ENCODE peak calls at places on chromosomes 3 and 15, in seven cellular contexts. One of them, this sample, is unnamed.

GRCh38 chr3:49462222-49462621 is 7.8 kb upstream of the DAG1 start:
- DNase-seq in AG09309: no peak
- DNase-seq in sigmoid colon: no peak
- DNase-seq in A549: no peak
- DNase-seq in tibial nerve: no peak
- DNase-seq in mammary epithelial cell: peak
- DNase-seq in ascending aorta: no peak
- DNase-seq in this sample: no peak

GRCh38 chr3:154122096-154122911 is 1.1 kb downstream of the ARHGEF26 start:
- DNase-seq in AG09309: no peak
- DNase-seq in sigmoid colon: peak
- DNase-seq in A549: peak
- DNase-seq in tibial nerve: no peak
- DNase-seq in mammary epithelial cell: no peak
- DNase-seq in ascending aorta: no peak
- DNase-seq in this sample: no peak

GRCh38 chr3:124780767-124781485 is 50.7 kb downstream of the UMPS start:
- DNase-seq in AG09309: no peak
- DNase-seq in sigmoid colon: peak
- DNase-seq in A549: no peak
- DNase-seq in tibial nerve: peak
- DNase-seq in mammary epithelial cell: no peak
- DNase-seq in ascending aorta: peak
- DNase-seq in this sample: no peak

GRCh38 chr3:45026038-45026437 is at the start of gene CLEC3B:
- DNase-seq in AG09309: no peak
- DNase-seq in sigmoid colon: peak
- DNase-seq in A549: no peak
- DNase-seq in tibial nerve: peak
- DNase-seq in mammary epithelial cell: no peak
- DNase-seq in ascending aorta: peak
- DNase-seq in this sample: no peak

GRCh38 chr15:40238927-40239591 is at the start of gene PAK6:
- DNase-seq in AG09309: no peak
- DNase-seq in sigmoid colon: peak
- DNase-seq in A549: peak
- DNase-seq in tibial nerve: no peak
- DNase-seq in mammary epithelial cell: peak
- DNase-seq in ascending aorta: no peak
- DNase-seq in this sample: no peak

GRCh38 chr3:47149339-47149933 is 14.5 kb downstream of the SETD2 start:
- DNase-seq in AG09309: no peak
- DNase-seq in sigmoid colon: no peak
- DNase-seq in A549: no peak
- DNase-seq in tibial nerve: no peak
- DNase-seq in mammary epithelial cell: no peak
- DNase-seq in ascending aorta: no peak
- DNase-seq in this sample: no peak

GRCh38 chr3:127644641-127645040 is 15.7 kb downstream of the PODXL2 start:
- DNase-seq in AG09309: no peak
- DNase-seq in sigmoid colon: no peak
- DNase-seq in A549: no peak
- DNase-seq in tibial nerve: no peak
- DNase-seq in mammary epithelial cell: no peak
- DNase-seq in ascending aorta: no peak
- DNase-seq in this sample: no peak

GRCh38 chr3:101858464-101858863 is 9.2 kb downstream of the NFKBIZ start:
- DNase-seq in AG09309: no peak
- DNase-seq in sigmoid colon: no peak
- DNase-seq in A549: no peak
- DNase-seq in tibial nerve: no peak
- DNase-seq in mammary epithelial cell: no peak
- DNase-seq in ascending aorta: no peak
- DNase-seq in this sample: no peak

GRCh38 chr3:21417991-21418390 is 333.0 kb downstream of the ZNF385D start:
- DNase-seq in AG09309: peak
- DNase-seq in sigmoid colon: no peak
- DNase-seq in A549: no peak
- DNase-seq in tibial nerve: no peak
- DNase-seq in mammary epithelial cell: no peak
- DNase-seq in ascending aorta: no peak
- DNase-seq in this sample: no peak

GRCh38 chr3:134369231-134369741 is 5.0 kb downstream of the AMOTL2 start:
- DNase-seq in AG09309: no peak
- DNase-seq in sigmoid colon: peak
- DNase-seq in A549: no peak
- DNase-seq in tibial nerve: no peak
- DNase-seq in mammary epithelial cell: no peak
- DNase-seq in ascending aorta: peak
- DNase-seq in this sample: no peak

GRCh38 chr3:63349583-63350177 is 71.6 kb downstream of the SYNPR start:
- DNase-seq in AG09309: no peak
- DNase-seq in sigmoid colon: no peak
- DNase-seq in A549: peak
- DNase-seq in tibial nerve: no peak
- DNase-seq in mammary epithelial cell: peak
- DNase-seq in ascending aorta: no peak
- DNase-seq in this sample: no peak

GRCh38 chr3:178353292-178353814 is 182.9 kb upstream of the KCNMB2 start:
- DNase-seq in AG09309: no peak
- DNase-seq in sigmoid colon: no peak
- DNase-seq in A549: no peak
- DNase-seq in tibial nerve: no peak
- DNase-seq in mammary epithelial cell: no peak
- DNase-seq in ascending aorta: no peak
- DNase-seq in this sample: no peak

GRCh38 chr3:171811059-171811912 is 1.0 kb upstream of the PLD1 start:
- DNase-seq in AG09309: peak
- DNase-seq in sigmoid colon: peak
- DNase-seq in A549: peak
- DNase-seq in tibial nerve: no peak
- DNase-seq in mammary epithelial cell: peak
- DNase-seq in ascending aorta: no peak
- DNase-seq in this sample: no peak

GRCh38 chr15:31465083-31465955 is 138.7 kb downstream of the KLF13 start:
- DNase-seq in AG09309: no peak
- DNase-seq in sigmoid colon: no peak
- DNase-seq in A549: no peak
- DNase-seq in tibial nerve: no peak
- DNase-seq in mammary epithelial cell: peak
- DNase-seq in ascending aorta: peak
- DNase-seq in this sample: no peak

GRCh38 chr15:98076021-98076816 is 115.7 kb downstream of the ARRDC4 start:
- DNase-seq in AG09309: no peak
- DNase-seq in sigmoid colon: peak
- DNase-seq in A549: no peak
- DNase-seq in tibial nerve: peak
- DNase-seq in mammary epithelial cell: no peak
- DNase-seq in ascending aorta: peak
- DNase-seq in this sample: no peak

GRCh38 chr3:11498646-11499045 is 145.1 kb downstream of the VGLL4 start:
- DNase-seq in AG09309: no peak
- DNase-seq in sigmoid colon: peak
- DNase-seq in A549: no peak
- DNase-seq in tibial nerve: no peak
- DNase-seq in mammary epithelial cell: peak
- DNase-seq in ascending aorta: peak
- DNase-seq in this sample: no peak

GRCh38 chr15:65326109-65326508 is 21.6 kb downstream of the RNU5B-1 start:
- DNase-seq in AG09309: no peak
- DNase-seq in sigmoid colon: peak
- DNase-seq in A549: no peak
- DNase-seq in tibial nerve: no peak
- DNase-seq in mammary epithelial cell: no peak
- DNase-seq in ascending aorta: no peak
- DNase-seq in this sample: no peak

GRCh38 chr15:36579792-36580431 is 486 bp downstream of the CDIN1 start:
- DNase-seq in AG09309: no peak
- DNase-seq in sigmoid colon: peak
- DNase-seq in A549: no peak
- DNase-seq in tibial nerve: no peak
- DNase-seq in mammary epithelial cell: no peak
- DNase-seq in ascending aorta: no peak
- DNase-seq in this sample: no peak

GRCh38 chr15:43872416-43873020 is 45.7 kb downstream of the WDR76 start:
- DNase-seq in AG09309: peak
- DNase-seq in sigmoid colon: no peak
- DNase-seq in A549: peak
- DNase-seq in tibial nerve: no peak
- DNase-seq in mammary epithelial cell: peak
- DNase-seq in ascending aorta: no peak
- DNase-seq in this sample: no peak

GRCh38 chr15:62485170-62485720 is 320.2 kb upstream of the C2CD4B start:
- DNase-seq in AG09309: no peak
- DNase-seq in sigmoid colon: no peak
- DNase-seq in A549: no peak
- DNase-seq in tibial nerve: no peak
- DNase-seq in mammary epithelial cell: no peak
- DNase-seq in ascending aorta: no peak
- DNase-seq in this sample: no peak

GRCh38 chr15:62483817-62484216 is 318.7 kb upstream of the C2CD4B start:
- DNase-seq in AG09309: no peak
- DNase-seq in sigmoid colon: no peak
- DNase-seq in A549: no peak
- DNase-seq in tibial nerve: no peak
- DNase-seq in mammary epithelial cell: no peak
- DNase-seq in ascending aorta: no peak
- DNase-seq in this sample: no peak

GRCh38 chr15:62486041-62486440 is 321.0 kb upstream of the C2CD4B start:
- DNase-seq in AG09309: peak
- DNase-seq in sigmoid colon: no peak
- DNase-seq in A549: no peak
- DNase-seq in tibial nerve: no peak
- DNase-seq in mammary epithelial cell: no peak
- DNase-seq in ascending aorta: no peak
- DNase-seq in this sample: no peak

GRCh38 chr15:62477929-62478328 is 312.8 kb upstream of the C2CD4B start:
- DNase-seq in AG09309: no peak
- DNase-seq in sigmoid colon: no peak
- DNase-seq in A549: no peak
- DNase-seq in tibial nerve: no peak
- DNase-seq in mammary epithelial cell: no peak
- DNase-seq in ascending aorta: no peak
- DNase-seq in this sample: no peak

DNA sequence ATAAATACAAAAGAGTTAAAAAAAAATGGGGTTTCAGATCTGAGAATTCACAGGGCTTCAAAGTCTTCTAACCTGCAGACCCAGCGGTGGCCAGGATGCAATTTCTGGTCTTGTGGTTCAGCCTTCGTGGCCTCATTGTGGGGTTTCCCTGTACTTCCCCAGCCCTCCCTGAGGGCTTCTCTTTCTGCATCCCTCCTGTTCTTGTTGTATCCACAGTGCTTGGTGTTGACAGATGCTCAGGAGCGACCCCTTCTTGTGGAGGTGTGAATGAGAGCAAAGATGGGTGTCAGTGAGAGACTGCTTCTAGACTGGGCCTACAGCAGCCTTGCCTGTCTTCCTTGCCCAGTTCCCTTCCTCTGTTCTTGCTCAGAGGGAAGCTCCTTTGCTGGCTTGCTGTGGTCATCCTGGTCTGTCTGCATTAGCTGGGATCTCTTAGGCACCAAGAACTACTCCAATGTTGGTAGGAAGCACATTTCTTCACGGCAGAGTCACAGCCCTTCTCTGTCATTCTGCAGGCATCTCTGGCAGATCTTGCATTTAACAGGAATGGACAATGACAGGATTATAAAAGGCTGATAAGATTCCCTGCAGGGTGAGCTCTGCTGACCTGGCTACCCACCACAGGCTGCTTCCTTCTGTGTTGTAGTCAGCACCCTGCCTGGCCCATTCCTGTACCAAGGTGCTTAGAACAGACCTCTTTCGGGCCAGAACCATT is 317.8 kb upstream of the C2CD4B start:
- DNase-seq in AG09309: peak
- DNase-seq in sigmoid colon: no peak
- DNase-seq in A549: peak
- DNase-seq in tibial nerve: no peak
- DNase-seq in mammary epithelial cell: peak
- DNase-seq in ascending aorta: no peak
- DNase-seq in this sample: no peak
- TF ChIP-seq CTCF in AG09309: peak
- TF ChIP-seq CTCF in sigmoid colon: no peak
- TF ChIP-seq CTCF in A549: peak
- TF ChIP-seq CTCF in tibial nerve: no peak
- TF ChIP-seq CTCF in mammary epithelial cell: peak
- TF ChIP-seq CTCF in ascending aorta: no peak
- TF ChIP-seq CTCF in this sample: no peak

GRCh38 chr3:1082024-1082633 is 10.7 kb upstream of the CNTN6 start:
- DNase-seq in AG09309: no peak
- DNase-seq in sigmoid colon: no peak
- DNase-seq in A549: no peak
- DNase-seq in tibial nerve: no peak
- DNase-seq in mammary epithelial cell: peak
- DNase-seq in ascending aorta: no peak
- DNase-seq in this sample: peak
- TF ChIP-seq CTCF in AG09309: peak
- TF ChIP-seq CTCF in sigmoid colon: peak
- TF ChIP-seq CTCF in A549: peak
- TF ChIP-seq CTCF in tibial nerve: peak
- TF ChIP-seq CTCF in mammary epithelial cell: peak
- TF ChIP-seq CTCF in ascending aorta: peak
- TF ChIP-seq CTCF in this sample: peak

GRCh38 chr3:42515976-42516375 is 13.5 kb downstream of the VIPR1 start:
- DNase-seq in AG09309: no peak
- DNase-seq in sigmoid colon: no peak
- DNase-seq in A549: no peak
- DNase-seq in tibial nerve: no peak
- DNase-seq in mammary epithelial cell: no peak
- DNase-seq in ascending aorta: no peak
- DNase-seq in this sample: no peak
- TF ChIP-seq CTCF in AG09309: no peak
- TF ChIP-seq CTCF in sigmoid colon: no peak
- TF ChIP-seq CTCF in A549: no peak
- TF ChIP-seq CTCF in tibial nerve: no peak
- TF ChIP-seq CTCF in mammary epithelial cell: no peak
- TF ChIP-seq CTCF in ascending aorta: no peak
- TF ChIP-seq CTCF in this sample: no peak

GRCh38 chr3:195855471-195856409 is 44.0 kb upstream of the MUC4 start:
- DNase-seq in AG09309: no peak
- DNase-seq in sigmoid colon: no peak
- DNase-seq in A549: no peak
- DNase-seq in tibial nerve: no peak
- DNase-seq in mammary epithelial cell: no peak
- DNase-seq in ascending aorta: no peak
- DNase-seq in this sample: no peak
- TF ChIP-seq CTCF in AG09309: no peak
- TF ChIP-seq CTCF in sigmoid colon: no peak
- TF ChIP-seq CTCF in A549: no peak
- TF ChIP-seq CTCF in tibial nerve: no peak
- TF ChIP-seq CTCF in mammary epithelial cell: peak
- TF ChIP-seq CTCF in ascending aorta: no peak
- TF ChIP-seq CTCF in this sample: no peak